ENCODE peak calls at places on chromosomes 7 and 10, in nine cellular contexts. One of them, this sample, is unnamed.

GRCh38 chr7:92722541-92722940 is 113.8 kb downstream of the CDK6 start:
- DNase-seq in adrenal gland: no peak
- DNase-seq in tibial nerve: no peak
- DNase-seq in CD4-positive, alpha-beta T cell: no peak
- DNase-seq in colonic mucosa: no peak
- DNase-seq in upper lobe of left lung: no peak
- DNase-seq in ovary: no peak
- DNase-seq in brain microvascular endothelial cell: no peak
- DNase-seq in heart left ventricle: no peak
- DNase-seq in this sample: no peak

GRCh38 chr7:154096-154835 is 38.1 kb upstream of the FAM20C start:
- DNase-seq in adrenal gland: no peak
- DNase-seq in tibial nerve: no peak
- DNase-seq in CD4-positive, alpha-beta T cell: no peak
- DNase-seq in colonic mucosa: no peak
- DNase-seq in upper lobe of left lung: no peak
- DNase-seq in ovary: no peak
- DNase-seq in brain microvascular endothelial cell: no peak
- DNase-seq in heart left ventricle: no peak
- DNase-seq in this sample: peak; percentile 44

GRCh38 chr10:51022933-51023585 is 51.2 kb upstream of the PRKG1 start:
- DNase-seq in adrenal gland: no peak
- DNase-seq in tibial nerve: no peak
- DNase-seq in CD4-positive, alpha-beta T cell: no peak
- DNase-seq in colonic mucosa: no peak
- DNase-seq in upper lobe of left lung: no peak
- DNase-seq in ovary: no peak
- DNase-seq in brain microvascular endothelial cell: no peak
- DNase-seq in heart left ventricle: no peak
- DNase-seq in this sample: no peak

GRCh38 chr7:732094-732541 is 5.0 kb upstream of the PRKAR1B start:
- DNase-seq in adrenal gland: peak; percentile 70
- DNase-seq in tibial nerve: no peak
- DNase-seq in CD4-positive, alpha-beta T cell: no peak
- DNase-seq in colonic mucosa: peak; percentile 86
- DNase-seq in upper lobe of left lung: peak; percentile 55
- DNase-seq in ovary: no peak
- DNase-seq in brain microvascular endothelial cell: peak; percentile 24
- DNase-seq in heart left ventricle: peak; percentile 75
- DNase-seq in this sample: no peak

GRCh38 chr10:51896849-51897248 is 197.5 kb upstream of the CSTF2T start:
- DNase-seq in adrenal gland: no peak
- DNase-seq in tibial nerve: no peak
- DNase-seq in CD4-positive, alpha-beta T cell: no peak
- DNase-seq in colonic mucosa: no peak
- DNase-seq in upper lobe of left lung: no peak
- DNase-seq in ovary: no peak
- DNase-seq in brain microvascular endothelial cell: no peak
- DNase-seq in heart left ventricle: no peak
- DNase-seq in this sample: no peak

GRCh38 chr7:158582089-158582456 is 5.5 kb downstream of the PTPRN2 start:
- DNase-seq in adrenal gland: no peak
- DNase-seq in tibial nerve: no peak
- DNase-seq in CD4-positive, alpha-beta T cell: no peak
- DNase-seq in colonic mucosa: no peak
- DNase-seq in upper lobe of left lung: no peak
- DNase-seq in ovary: no peak
- DNase-seq in brain microvascular endothelial cell: no peak
- DNase-seq in heart left ventricle: no peak
- DNase-seq in this sample: no peak

GRCh38 chr7:130365511-130366441 is 14.5 kb upstream of the CPA1 start:
- DNase-seq in adrenal gland: peak; percentile 87
- DNase-seq in tibial nerve: no peak
- DNase-seq in CD4-positive, alpha-beta T cell: no peak
- DNase-seq in colonic mucosa: no peak
- DNase-seq in upper lobe of left lung: no peak
- DNase-seq in ovary: peak; percentile 94
- DNase-seq in brain microvascular endothelial cell: no peak
- DNase-seq in heart left ventricle: no peak
- DNase-seq in this sample: no peak

GRCh38 chr7:159098795-159099194 is 45.9 kb downstream of the VIPR2 start:
- DNase-seq in adrenal gland: peak; percentile 17
- DNase-seq in tibial nerve: no peak
- DNase-seq in CD4-positive, alpha-beta T cell: no peak
- DNase-seq in colonic mucosa: no peak
- DNase-seq in upper lobe of left lung: peak; percentile 21
- DNase-seq in ovary: peak; percentile 67
- DNase-seq in brain microvascular endothelial cell: no peak
- DNase-seq in heart left ventricle: no peak
- DNase-seq in this sample: no peak

GRCh38 chr10:110686941-110687340 is 42.8 kb downstream of the RBM20 start:
- DNase-seq in adrenal gland: no peak
- DNase-seq in tibial nerve: no peak
- DNase-seq in CD4-positive, alpha-beta T cell: no peak
- DNase-seq in colonic mucosa: no peak
- DNase-seq in upper lobe of left lung: no peak
- DNase-seq in ovary: no peak
- DNase-seq in brain microvascular endothelial cell: no peak
- DNase-seq in heart left ventricle: no peak
- DNase-seq in this sample: no peak

GRCh38 chr10:70715853-70716795 is 43.8 kb downstream of the ADAMTS14 start:
- DNase-seq in adrenal gland: peak; percentile 33
- DNase-seq in tibial nerve: no peak
- DNase-seq in CD4-positive, alpha-beta T cell: no peak
- DNase-seq in colonic mucosa: no peak
- DNase-seq in upper lobe of left lung: no peak
- DNase-seq in ovary: no peak
- DNase-seq in brain microvascular endothelial cell: peak; percentile 59
- DNase-seq in heart left ventricle: no peak
- DNase-seq in this sample: no peak

GRCh38 chr10:124151466-124152095 is 58.2 kb upstream of the CHST15 start:
- DNase-seq in adrenal gland: no peak
- DNase-seq in tibial nerve: no peak
- DNase-seq in CD4-positive, alpha-beta T cell: no peak
- DNase-seq in colonic mucosa: no peak
- DNase-seq in upper lobe of left lung: no peak
- DNase-seq in ovary: no peak
- DNase-seq in brain microvascular endothelial cell: no peak
- DNase-seq in heart left ventricle: no peak
- DNase-seq in this sample: no peak

DNA sequence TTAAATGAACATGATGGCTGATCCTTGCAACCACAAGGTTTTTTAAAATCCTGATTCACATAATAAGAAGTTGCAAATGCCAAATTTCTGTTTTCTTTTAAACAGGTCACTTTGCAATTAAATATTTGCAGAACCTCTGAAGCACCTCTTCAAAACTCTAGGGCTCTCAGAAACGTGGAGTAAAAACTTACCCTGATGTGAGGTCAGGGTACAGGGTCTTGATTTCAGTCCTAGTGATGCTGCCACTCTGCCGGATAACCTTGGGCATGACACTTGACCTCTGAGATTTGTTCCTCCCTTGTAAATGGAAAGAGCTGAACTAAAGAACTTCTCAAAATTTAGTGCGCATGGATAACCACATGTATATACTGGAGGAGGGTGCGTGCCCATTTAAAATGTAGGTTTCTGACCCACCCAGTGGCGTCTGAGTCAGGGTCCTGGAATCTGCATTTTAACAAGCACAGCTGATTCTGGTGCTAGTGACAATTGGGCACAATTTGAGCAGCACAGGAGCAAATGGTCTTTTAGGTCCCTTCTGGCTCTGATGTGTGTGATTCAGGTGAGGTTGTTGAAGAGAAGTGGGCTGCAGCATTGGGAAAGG is 35.5 kb upstream of the TNPO3 start:
- DNase-seq in adrenal gland: no peak
- DNase-seq in tibial nerve: no peak
- DNase-seq in CD4-positive, alpha-beta T cell: no peak
- DNase-seq in colonic mucosa: no peak
- DNase-seq in upper lobe of left lung: no peak
- DNase-seq in ovary: no peak
- DNase-seq in brain microvascular endothelial cell: no peak
- DNase-seq in heart left ventricle: no peak
- DNase-seq in this sample: no peak
- H3K27ac ChIP-seq in adrenal gland: no peak overlapping the region
- H3K27ac ChIP-seq in tibial nerve: no peak overlapping the region
- H3K27ac ChIP-seq in CD4-positive, alpha-beta T cell: no peak overlapping the region
- H3K27ac ChIP-seq in colonic mucosa: no peak overlapping the region
- H3K27ac ChIP-seq in upper lobe of left lung: no peak overlapping the region
- H3K27ac ChIP-seq in ovary: no peak overlapping the region
- H3K27ac ChIP-seq in brain microvascular endothelial cell: no peak overlapping the region
- H3K27ac ChIP-seq in heart left ventricle: no peak overlapping the region
- H3K27ac ChIP-seq in this sample: no peak overlapping the region

GRCh38 chr7:124101173-124101768 is 68.4 kb upstream of the TMEM229A start:
- DNase-seq in adrenal gland: no peak
- DNase-seq in tibial nerve: no peak
- DNase-seq in CD4-positive, alpha-beta T cell: no peak
- DNase-seq in colonic mucosa: peak; percentile 29
- DNase-seq in upper lobe of left lung: no peak
- DNase-seq in ovary: no peak
- DNase-seq in brain microvascular endothelial cell: no peak
- DNase-seq in heart left ventricle: no peak
- DNase-seq in this sample: no peak
- TF ChIP-seq CTCF in adrenal gland: peak; percentile 50
- TF ChIP-seq CTCF in tibial nerve: no peak
- TF ChIP-seq CTCF in CD4-positive, alpha-beta T cell: no peak
- TF ChIP-seq CTCF in colonic mucosa: peak; percentile 24
- TF ChIP-seq CTCF in upper lobe of left lung: no peak
- TF ChIP-seq CTCF in ovary: no peak
- TF ChIP-seq CTCF in brain microvascular endothelial cell: peak; percentile 59
- TF ChIP-seq CTCF in heart left ventricle: peak; percentile 40
- TF ChIP-seq CTCF in this sample: peak; percentile 62

GRCh38 chr7:122743211-122743610 is 40.5 kb upstream of the RNF148 start:
- DNase-seq in adrenal gland: no peak
- DNase-seq in tibial nerve: no peak
- DNase-seq in CD4-positive, alpha-beta T cell: no peak
- DNase-seq in colonic mucosa: no peak
- DNase-seq in upper lobe of left lung: no peak
- DNase-seq in ovary: no peak
- DNase-seq in brain microvascular endothelial cell: no peak
- DNase-seq in heart left ventricle: no peak
- DNase-seq in this sample: no peak

GRCh38 chr7:122748195-122748594 is 45.5 kb upstream of the RNF148 start:
- DNase-seq in adrenal gland: no peak
- DNase-seq in tibial nerve: no peak
- DNase-seq in CD4-positive, alpha-beta T cell: no peak
- DNase-seq in colonic mucosa: no peak
- DNase-seq in upper lobe of left lung: no peak
- DNase-seq in ovary: no peak
- DNase-seq in brain microvascular endothelial cell: no peak
- DNase-seq in heart left ventricle: no peak
- DNase-seq in this sample: no peak

GRCh38 chr7:122752583-122752982 is 49.9 kb upstream of the RNF148 start:
- DNase-seq in adrenal gland: no peak
- DNase-seq in tibial nerve: no peak
- DNase-seq in CD4-positive, alpha-beta T cell: no peak
- DNase-seq in colonic mucosa: no peak
- DNase-seq in upper lobe of left lung: no peak
- DNase-seq in ovary: no peak
- DNase-seq in brain microvascular endothelial cell: no peak
- DNase-seq in heart left ventricle: no peak
- DNase-seq in this sample: no peak

GRCh38 chr7:122750389-122750788 is 47.7 kb upstream of the RNF148 start:
- DNase-seq in adrenal gland: no peak
- DNase-seq in tibial nerve: no peak
- DNase-seq in CD4-positive, alpha-beta T cell: no peak
- DNase-seq in colonic mucosa: no peak
- DNase-seq in upper lobe of left lung: no peak
- DNase-seq in ovary: no peak
- DNase-seq in brain microvascular endothelial cell: no peak
- DNase-seq in heart left ventricle: no peak
- DNase-seq in this sample: no peak

DNA sequence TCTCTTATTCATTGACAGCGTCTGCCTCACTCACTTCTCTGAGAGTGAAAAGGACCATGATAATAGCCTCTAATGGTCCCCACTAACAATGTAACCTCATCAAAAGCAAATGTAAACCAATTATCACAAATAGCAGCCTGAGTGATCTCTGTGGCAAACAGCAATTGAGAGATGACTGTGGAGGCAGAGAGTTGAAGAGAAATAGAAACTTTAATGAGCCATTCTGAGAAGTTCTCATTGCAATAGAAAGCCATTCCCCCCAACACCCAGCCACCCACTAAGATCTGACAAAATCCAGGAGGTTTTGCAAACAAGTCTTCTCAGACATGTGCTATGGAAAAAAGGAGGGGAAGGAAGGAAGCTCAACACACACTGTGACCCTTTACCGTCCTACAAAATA is 44.2 kb upstream of the RNF148 start:
- DNase-seq in adrenal gland: no peak
- DNase-seq in tibial nerve: no peak
- DNase-seq in CD4-positive, alpha-beta T cell: no peak
- DNase-seq in colonic mucosa: no peak
- DNase-seq in upper lobe of left lung: no peak
- DNase-seq in ovary: no peak
- DNase-seq in brain microvascular endothelial cell: no peak
- DNase-seq in heart left ventricle: no peak
- DNase-seq in this sample: no peak
- H3K27ac ChIP-seq in adrenal gland: no peak overlapping the region
- H3K27ac ChIP-seq in tibial nerve: no peak overlapping the region
- H3K27ac ChIP-seq in CD4-positive, alpha-beta T cell: no peak overlapping the region
- H3K27ac ChIP-seq in colonic mucosa: no peak overlapping the region
- H3K27ac ChIP-seq in upper lobe of left lung: no peak overlapping the region
- H3K27ac ChIP-seq in ovary: no peak overlapping the region
- H3K27ac ChIP-seq in brain microvascular endothelial cell: no peak overlapping the region
- H3K27ac ChIP-seq in heart left ventricle: no peak overlapping the region
- H3K27ac ChIP-seq in this sample: no peak overlapping the region

GRCh38 chr7:85185355-85186082 is 1.3 kb downstream of the SEMA3D start:
- DNase-seq in adrenal gland: peak; percentile 29
- DNase-seq in tibial nerve: peak; percentile 58
- DNase-seq in CD4-positive, alpha-beta T cell: no peak
- DNase-seq in colonic mucosa: peak; percentile 27
- DNase-seq in upper lobe of left lung: peak; percentile 21
- DNase-seq in ovary: peak; percentile 52
- DNase-seq in brain microvascular endothelial cell: peak; percentile 59
- DNase-seq in heart left ventricle: peak; percentile 36
- DNase-seq in this sample: peak; percentile 64

GRCh38 chr7:85186083-85186520 is 754 bp downstream of the SEMA3D start:
- DNase-seq in adrenal gland: peak; percentile 36
- DNase-seq in tibial nerve: no peak
- DNase-seq in CD4-positive, alpha-beta T cell: no peak
- DNase-seq in colonic mucosa: peak; percentile 21
- DNase-seq in upper lobe of left lung: no peak
- DNase-seq in ovary: peak; percentile 37
- DNase-seq in brain microvascular endothelial cell: peak; percentile 18
- DNase-seq in heart left ventricle: peak; percentile 26
- DNase-seq in this sample: no peak

GRCh38 chr7:85186521-85187241 is at the start of gene SEMA3D:
- DNase-seq in adrenal gland: peak; percentile 67
- DNase-seq in tibial nerve: peak; percentile 57
- DNase-seq in CD4-positive, alpha-beta T cell: no peak
- DNase-seq in colonic mucosa: peak; percentile 46
- DNase-seq in upper lobe of left lung: peak; percentile 35
- DNase-seq in ovary: peak; percentile 69
- DNase-seq in brain microvascular endothelial cell: peak; percentile 57
- DNase-seq in heart left ventricle: peak; percentile 60
- DNase-seq in this sample: peak; percentile 77

DNA sequence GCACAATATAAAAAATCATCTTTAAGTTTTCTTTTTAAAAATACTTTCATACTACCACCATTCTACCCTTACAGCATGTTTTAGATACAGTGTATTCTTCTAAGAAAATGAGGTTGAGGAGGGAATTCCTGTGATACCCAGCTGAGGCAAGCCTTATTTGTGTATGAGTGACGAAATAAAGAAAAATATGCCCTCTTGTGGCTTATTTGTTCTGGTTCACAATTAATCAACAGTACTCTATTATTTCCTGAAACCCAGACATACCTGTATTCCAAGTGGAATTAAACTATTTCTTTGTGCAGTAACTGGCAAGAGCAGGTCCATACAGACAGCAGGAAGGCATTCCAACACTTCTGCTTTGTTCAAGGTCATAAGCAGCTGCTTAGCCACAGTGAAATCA is 4.5 kb upstream of the SEMA3D start:
- DNase-seq in adrenal gland: no peak
- DNase-seq in tibial nerve: no peak
- DNase-seq in CD4-positive, alpha-beta T cell: no peak
- DNase-seq in colonic mucosa: no peak
- DNase-seq in upper lobe of left lung: no peak
- DNase-seq in ovary: no peak
- DNase-seq in brain microvascular endothelial cell: no peak
- DNase-seq in heart left ventricle: no peak
- DNase-seq in this sample: no peak
- TF ChIP-seq CTCF in adrenal gland: peak; percentile 43
- TF ChIP-seq CTCF in tibial nerve: peak; percentile 45
- TF ChIP-seq CTCF in CD4-positive, alpha-beta T cell: no peak
- TF ChIP-seq CTCF in colonic mucosa: no peak
- TF ChIP-seq CTCF in upper lobe of left lung: no peak
- TF ChIP-seq CTCF in ovary: no peak
- TF ChIP-seq CTCF in brain microvascular endothelial cell: peak; percentile 36
- TF ChIP-seq CTCF in heart left ventricle: peak; percentile 43
- TF ChIP-seq CTCF in this sample: peak; percentile 21

This sample was measured in dorsolateral prefrontal cortex.